ENCODE peak calls at places on chromosomes 6 and 20, in four cellular contexts. W is astrocyte, O is A549, S is IMR-90. K is an unnamed sample.

GRCh38 chr20:815914-816606 is 17.5 kb upstream of the FAM110A start:
- DNase-seq in W (peak), O (peak), S (peak), K (peak)

GRCh38 chr6:24752503-24752902 is 22.2 kb upstream of the GMNN start:
- DNase-seq in W (no peak), O (no peak), S (no peak), K (no peak)

GRCh38 chr20:36491901-36492617 is 49.3 kb upstream of the MYL9 start:
- DNase-seq in W (no peak), O (no peak), S (no peak), K (peak)

GRCh38 chr6:128719786-128720185 is 163.2 kb upstream of the LAMA2 start:
- DNase-seq in W (no peak), O (no peak), S (no peak), K (peak)

GRCh38 chr6:24990227-24990843 is 54.6 kb upstream of the RIPOR2 start:
- DNase-seq in W (peak), O (peak), S (peak), K (no peak)

GRCh38 chr6:20198764-20199174 is 13.5 kb downstream of the MBOAT1 start:
- DNase-seq in W (no peak), O (no peak), S (no peak), K (no peak)

GRCh38 chr20:47544852-47545251 is 43.2 kb downstream of the NCOA3 start:
- DNase-seq in W (peak), O (no peak), S (peak), K (no peak)

GRCh38 chr6:105804000-105804399 is 282.1 kb upstream of the PRDM1 start:
- DNase-seq in W (no peak), O (no peak), S (no peak), K (no peak)

GRCh38 chr20:44963325-44964215 is 2.7 kb upstream of the STK4 start:
- DNase-seq in W (no peak), O (no peak), S (no peak), K (no peak)

GRCh38 chr6:46704562-46704961 is 16.9 kb downstream of the TDRD6 start:
- DNase-seq in W (peak), O (peak), S (no peak), K (peak)

GRCh38 chr6:73797861-73798260 is 101.9 kb downstream of the CD109 start:
- DNase-seq in W (no peak), O (no peak), S (peak), K (no peak)

GRCh38 chr20:22341508-22341907 is 242.9 kb downstream of the FOXA2 start:
- DNase-seq in W (no peak), O (peak), S (no peak), K (peak)

GRCh38 chr20:63047267-63047666 is 40.5 kb upstream of the BHLHE23 start:
- DNase-seq in W (no peak), O (peak), S (no peak), K (no peak)

GRCh38 chr6:146997062-146997461 is 207.2 kb upstream of the STXBP5 start:
- DNase-seq in W (peak), O (peak), S (peak), K (peak)

GRCh38 chr6:26224940-26225847 is 138.0 kb downstream of the HFE start:
- DNase-seq in W (peak), O (no peak), S (peak), K (peak)

GRCh38 chr6:158707120-158707519 is 57.3 kb downstream of the SYTL3 start:
- DNase-seq in W (peak), O (peak), S (peak), K (peak)

GRCh38 chr6:24329451-24329850 is 28.4 kb downstream of the DCDC2 start:
- DNase-seq in W (peak), O (no peak), S (no peak), K (no peak)

GRCh38 chr20:46174469-46175126 is 56.5 kb downstream of the CD40 start:
- DNase-seq in W (peak), O (peak), S (peak), K (peak)

GRCh38 chr6:108947114-108947854 is 99.1 kb downstream of the ARMC2 start:
- DNase-seq in W (peak), O (peak), S (peak), K (peak)

GRCh38 chr6:90121982-90122381 is 174.7 kb downstream of the BACH2 start:
- DNase-seq in W (peak), O (no peak), S (peak), K (peak)

GRCh38 chr6:8175046-8175777 is 72.9 kb upstream of the EEF1E1 start:
- DNase-seq in W (no peak), O (no peak), S (no peak), K (peak)

GRCh38 chr6:7124631-7125030 is 16.9 kb downstream of the RREB1 start:
- DNase-seq in W (no peak), O (no peak), S (peak), K (no peak)

GRCh38 chr6:70415247-70415646 is 1.9 kb downstream of the FAM135A start:
- DNase-seq in W (no peak), O (no peak), S (no peak), K (no peak)

GRCh38 chr6:88750936-88751335 is 212.5 kb downstream of the RNGTT start:
- DNase-seq in W (no peak), O (no peak), S (no peak), K (no peak)

GRCh38 chr20:59205044-59205443 is 41.4 kb downstream of the ZNF831 start:
- DNase-seq in W (no peak), O (no peak), S (no peak), K (no peak)

GRCh38 chr20:41001497-41001896 is 27.1 kb upstream of the TOP1 start:
- DNase-seq in W (no peak), O (no peak), S (peak), K (no peak)

GRCh38 chr20:36792422-36792821 is 18.9 kb upstream of the DSN1 start:
- DNase-seq in W (peak), O (peak), S (peak), K (peak)

GRCh38 chr20:17959257-17959627 is 9.4 kb downstream of the SNX5 start:
- DNase-seq in W (no peak), O (no peak), S (no peak), K (no peak)

GRCh38 chr20:25279403-25279802 is 31.5 kb downstream of the PYGB start:
- DNase-seq in W (peak), O (no peak), S (no peak), K (no peak)

GRCh38 chr6:105243487-105243886 is 63.7 kb upstream of the POPDC3 start:
- DNase-seq in W (no peak), O (no peak), S (peak), K (no peak)

GRCh38 chr20:5945963-5946362 is 4.4 kb downstream of the TRMT6 start:
- DNase-seq in W (peak), O (peak), S (peak), K (peak)

GRCh38 chr6:30890646-30891449 is 6.5 kb downstream of the DDR1 start:
- DNase-seq in W (no peak), O (no peak), S (no peak), K (no peak)
- H3K4me2 ChIP-seq in W (no peak), O (no peak), S (no peak), K (peak)

GRCh38 chr6:144352310-144352709 is 67.2 kb downstream of the UTRN start:
- DNase-seq in W (no peak), O (no peak), S (no peak), K (no peak)

GRCh38 chr6:144351338-144351737 is 66.2 kb downstream of the UTRN start:
- DNase-seq in W (no peak), O (no peak), S (no peak), K (no peak)

GRCh38 chr6:144349690-144350132 is 64.6 kb downstream of the UTRN start:
- DNase-seq in W (peak), O (no peak), S (peak), K (peak)

GRCh38 chr6:144350176-144350575 is 65.0 kb downstream of the UTRN start:
- DNase-seq in W (no peak), O (no peak), S (no peak), K (no peak)

DNA sequence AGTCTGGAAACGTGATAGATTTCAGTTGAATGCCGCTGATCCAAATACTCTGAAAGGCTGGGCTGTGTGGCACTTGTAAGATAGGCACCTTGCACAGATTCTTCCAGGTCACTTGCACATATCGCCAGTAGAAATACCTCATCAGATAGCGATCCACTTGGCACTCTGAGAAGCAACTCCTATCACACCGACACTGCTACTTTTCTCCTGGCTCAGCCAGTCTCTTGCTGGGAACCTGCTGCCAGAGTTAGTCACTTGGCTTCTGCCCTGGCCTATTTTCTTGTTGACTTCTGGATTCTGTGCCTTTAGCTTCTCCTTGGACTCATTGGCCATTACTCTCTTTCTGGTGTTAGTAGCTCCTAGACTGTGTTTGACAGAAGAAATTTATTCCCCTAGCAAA is 66.6 kb downstream of the UTRN start:
- DNase-seq in W (peak), O (no peak), S (no peak), K (no peak)
- H3K4me2 ChIP-seq in W (no peak), O (no peak), S (no peak), K (no peak)

GRCh38 chr6:35780719-35781118 is at the start of gene CLPSL1:
- DNase-seq in W (no peak), O (no peak), S (no peak), K (no peak)
- H3K4me2 ChIP-seq in W (no peak), O (no peak), S (no peak), K (no peak)

DNA sequence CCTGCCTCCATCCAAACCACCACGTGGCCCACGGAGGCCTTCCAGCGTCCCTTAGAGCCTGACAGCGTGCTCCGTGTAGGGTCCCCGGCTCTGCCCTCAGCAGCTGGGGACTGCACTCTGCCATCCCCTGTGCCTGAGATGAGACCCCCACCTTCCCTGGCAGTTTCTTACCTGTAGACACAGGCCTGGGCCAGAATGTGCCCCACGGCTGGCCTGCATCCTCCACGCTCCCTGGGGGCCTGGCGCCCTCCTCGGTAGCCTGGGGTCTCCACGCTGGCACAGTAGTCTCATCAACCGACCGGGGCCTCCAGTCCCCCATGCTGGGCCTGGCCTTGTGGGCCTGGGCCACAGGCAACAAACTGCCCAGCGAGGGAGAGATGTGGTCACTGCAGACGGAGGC is 9.6 kb downstream of the DACT2 start:
- DNase-seq in W (no peak), O (no peak), S (no peak), K (no peak)
- H3K4me2 ChIP-seq in W (no peak), O (no peak), S (no peak), K (no peak)

DNA sequence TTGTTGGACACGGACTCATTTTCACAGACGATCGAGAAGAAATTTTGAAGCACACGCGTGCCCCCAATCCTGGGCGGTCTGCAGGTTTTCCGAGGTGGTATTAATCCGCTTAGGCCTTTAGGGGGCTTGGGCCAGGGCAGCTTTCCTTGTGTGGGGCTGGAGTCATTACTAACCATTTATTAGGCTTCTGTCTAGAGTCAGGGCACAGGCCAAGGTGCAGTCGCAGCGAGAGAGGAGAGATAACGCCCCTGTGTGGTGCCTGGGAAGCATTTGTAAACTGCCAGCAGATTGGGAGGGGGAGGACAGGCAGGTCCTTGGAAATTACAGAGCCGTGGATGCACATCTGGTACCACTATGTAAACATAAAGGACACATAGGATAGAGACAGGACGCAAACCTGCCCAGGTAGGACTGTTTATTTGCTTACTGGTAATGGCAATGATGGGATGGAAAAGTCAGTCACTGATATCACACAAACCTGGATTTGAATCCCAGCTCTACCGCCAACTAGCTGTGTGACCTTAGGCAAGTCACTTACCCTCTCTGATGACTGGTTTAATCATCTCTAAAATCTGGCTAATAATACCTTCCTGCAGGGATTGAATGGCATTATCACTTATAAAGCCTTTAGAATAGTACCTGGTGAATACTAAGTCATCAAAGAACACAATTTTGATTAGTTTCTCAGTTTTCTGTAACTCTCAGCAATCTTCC is 76.4 kb downstream of the TMEM242 start:
- DNase-seq in W (no peak), O (no peak), S (no peak), K (no peak)
- H3K4me2 ChIP-seq in W (no peak), O (no peak), S (no peak), K (no peak)

GRCh38 chr6:122683996-122684651 is 73.9 kb downstream of the PKIB start:
- DNase-seq in W (peak), O (no peak), S (no peak), K (no peak)
- H3K4me2 ChIP-seq in W (no peak), O (no peak), S (no peak), K (no peak)

GRCh38 chr6:169335301-169335700 is 81.7 kb upstream of the THBS2 start:
- DNase-seq in W (no peak), O (no peak), S (no peak), K (no peak)
- H3K4me2 ChIP-seq in W (no peak), O (no peak), S (no peak), K (peak)

DNA sequence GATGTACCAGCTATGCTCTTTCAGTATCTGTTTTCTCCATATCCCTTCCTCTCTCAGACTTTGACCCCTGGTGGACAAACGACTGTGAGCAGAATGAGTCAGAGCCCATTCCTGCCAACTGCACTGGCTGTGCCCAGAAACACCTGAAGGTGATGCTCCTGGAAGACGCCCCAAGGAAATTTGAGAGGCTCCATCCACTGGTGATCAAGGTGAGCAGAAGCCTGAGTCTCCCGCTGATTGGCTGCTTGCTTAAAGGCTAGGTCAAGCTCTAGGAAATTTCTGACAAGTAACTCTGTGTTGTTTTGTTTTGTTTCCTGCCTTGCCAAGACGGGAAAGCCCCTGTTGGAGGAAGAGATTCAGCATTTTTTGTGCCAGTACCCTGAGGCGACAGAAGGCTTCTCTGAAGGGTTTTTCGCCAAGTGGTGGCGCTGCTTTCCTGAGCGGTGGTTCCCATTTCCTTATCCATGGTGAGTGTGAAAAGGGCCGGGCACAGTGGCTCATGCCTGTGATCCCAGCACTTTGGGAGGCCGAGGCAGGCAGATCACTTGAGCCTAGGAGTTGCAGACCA is 28.6 kb downstream of the C6orf89 start:
- DNase-seq in W (no peak), O (peak), S (peak), K (peak)
- H3K4me2 ChIP-seq in W (no peak), O (peak), S (no peak), K (no peak)